ENCODE peak calls at places on chromosomes 12 and 14, in five cellular contexts. I is gastrocnemius medialis, D is fibroblast of villous mesenchyme, A is upper lobe of left lung, X is lower leg skin. J is an unnamed sample.
A peak's percentile ranks its signal among the peaks of the same experiment; 100 is the strongest.

GRCh38 chr12:26274441-26275312 is 79.3 kb downstream of the SSPN start:
- DNase-seq in I (peak; percentile 57), D (peak; percentile 99), A (peak; percentile 91), X (peak; percentile 95), J (peak; percentile 43)

GRCh38 chr14:29028973-29029582 is 262.5 kb downstream of the FOXG1 start:
- DNase-seq in I (no peak), D (peak; percentile 67), A (no peak), X (no peak), J (no peak)

GRCh38 chr12:60138526-60138925 is 542.7 kb downstream of the SLC16A7 start:
- DNase-seq in I (no peak), D (no peak), A (no peak), X (no peak), J (no peak)

GRCh38 chr12:53224268-53224896 is 7.6 kb downstream of the RARG start:
- DNase-seq in I (no peak), D (no peak), A (peak; percentile 44), X (no peak), J (no peak)

GRCh38 chr14:49506650-49507049 is 79.5 kb downstream of the RPS29 start:
- DNase-seq in I (no peak), D (no peak), A (no peak), X (no peak), J (no peak)

GRCh38 chr14:74955229-74955999 is at the start of gene PGF:
- DNase-seq in I (no peak), D (peak; percentile 46), A (peak; percentile 76), X (no peak), J (peak; percentile 50)

GRCh38 chr12:81369175-81369574 is 291.3 kb downstream of the ACSS3 start:
- DNase-seq in I (no peak), D (no peak), A (no peak), X (no peak), J (no peak)

GRCh38 chr12:51898506-51898905 is 8.8 kb upstream of the ACVRL1 start:
- DNase-seq in I (no peak), D (no peak), A (no peak), X (no peak), J (no peak)

GRCh38 chr12:28708918-28709371 is 440.1 kb upstream of the FAR2 start:
- DNase-seq in I (no peak), D (peak; percentile 51), A (no peak), X (no peak), J (no peak)

GRCh38 chr12:2284321-2284813 is 231.6 kb downstream of the CACNA1C start:
- DNase-seq in I (no peak), D (peak; percentile 77), A (no peak), X (peak; percentile 56), J (no peak)

GRCh38 chr14:74401504-74402241 is 24.3 kb downstream of the SYNDIG1L start:
- DNase-seq in I (no peak), D (peak; percentile 3), A (peak; percentile 38), X (peak; percentile 76), J (peak; percentile 74)

GRCh38 chr12:1592444-1593231 is 1.7 kb downstream of the FBXL14 start:
- DNase-seq in I (no peak), D (peak; percentile 61), A (peak; percentile 29), X (no peak), J (peak; percentile 49)

GRCh38 chr14:100074431-100075100 is 9.3 kb downstream of the EVL start:
- DNase-seq in I (no peak), D (no peak), A (no peak), X (peak; percentile 72), J (no peak)

GRCh38 chr12:85016423-85016822 is 19.7 kb downstream of the TSPAN19 start:
- DNase-seq in I (peak; percentile 7), D (peak; percentile 88), A (no peak), X (no peak), J (no peak)

GRCh38 chr12:101501410-101502045 is 26.4 kb downstream of the SPIC start:
- DNase-seq in I (no peak), D (peak; percentile 58), A (no peak), X (no peak), J (no peak)

GRCh38 chr12:88451254-88451653 is 129.0 kb downstream of the KITLG start:
- DNase-seq in I (no peak), D (no peak), A (no peak), X (no peak), J (no peak)

GRCh38 chr12:14514154-14514842 is 53.4 kb downstream of the PLBD1 start:
- DNase-seq in I (no peak), D (peak; percentile 34), A (peak; percentile 63), X (no peak), J (no peak)

GRCh38 chr14:92409069-92409468 is 86.1 kb downstream of the SLC24A4 start:
- DNase-seq in I (no peak), D (peak; percentile 36), A (no peak), X (no peak), J (no peak)

GRCh38 chr12:76711241-76711640 is 52.7 kb upstream of the ZDHHC17 start:
- DNase-seq in I (no peak), D (no peak), A (no peak), X (no peak), J (no peak)

GRCh38 chr12:42666671-42667243 is 77.2 kb upstream of the PRICKLE1 start:
- DNase-seq in I (no peak), D (no peak), A (no peak), X (no peak), J (no peak)

GRCh38 chr12:52867152-52867551 is 18.4 kb upstream of the KRT78 start:
- DNase-seq in I (no peak), D (no peak), A (no peak), X (no peak), J (no peak)

GRCh38 chr12:123363743-123364531 is 710 bp downstream of the SBNO1 start:
- DNase-seq in I (no peak), D (no peak), A (peak; percentile 26), X (peak; percentile 89), J (peak; percentile 46)

GRCh38 chr12:38053655-38054464 is 262.7 kb upstream of the ALG10B start:
- DNase-seq in I (no peak), D (no peak), A (peak; percentile 37), X (no peak), J (no peak)

GRCh38 chr14:65959563-65960024 is 526.6 kb upstream of the CCDC196 start:
- DNase-seq in I (no peak), D (no peak), A (no peak), X (no peak), J (no peak)
- TF ChIP-seq CTCF in I (no peak), D (no peak), A (no peak), X (no peak), J (no peak)

DNA sequence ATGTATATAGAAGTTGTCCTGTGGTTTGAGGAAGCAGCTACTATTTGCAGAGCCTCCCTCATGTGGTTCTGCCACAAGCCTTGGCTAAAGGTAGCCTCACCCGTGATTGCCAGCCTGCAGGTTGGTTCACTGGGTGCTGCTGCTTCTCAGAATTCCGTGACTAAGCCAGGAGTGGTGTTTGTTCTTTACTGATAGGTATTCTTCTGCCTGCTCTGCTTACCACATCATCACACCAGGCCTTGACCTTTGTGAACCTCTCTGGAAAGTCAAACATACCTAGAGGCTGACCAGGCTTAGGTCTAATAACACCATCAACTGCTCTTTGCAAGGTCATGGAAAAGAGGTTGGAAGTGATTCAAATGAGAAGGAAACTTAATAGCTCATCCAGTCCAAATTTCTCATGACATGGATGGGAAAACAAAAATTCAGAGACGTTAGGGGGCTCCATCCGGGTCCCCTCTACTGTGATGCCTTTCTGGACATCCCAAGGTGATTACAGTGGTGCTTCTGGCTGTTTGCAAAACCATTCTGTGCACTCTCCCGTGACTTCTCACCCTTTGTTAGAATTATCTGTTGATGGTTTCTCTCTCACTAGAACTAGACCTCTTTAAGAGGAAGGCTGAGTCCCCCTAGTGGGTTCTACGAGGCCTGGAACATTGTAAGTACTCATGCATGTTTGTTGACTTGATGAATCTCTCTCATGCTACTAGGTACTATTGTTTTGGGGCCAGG is 8.5 kb upstream of the SOCS2 start:
- DNase-seq in I (no peak), D (peak; percentile 48), A (peak; percentile 81), X (no peak), J (no peak)
- TF ChIP-seq CTCF in I (no peak), D (peak; percentile 45), A (no peak), X (no peak), J (no peak)

DNA sequence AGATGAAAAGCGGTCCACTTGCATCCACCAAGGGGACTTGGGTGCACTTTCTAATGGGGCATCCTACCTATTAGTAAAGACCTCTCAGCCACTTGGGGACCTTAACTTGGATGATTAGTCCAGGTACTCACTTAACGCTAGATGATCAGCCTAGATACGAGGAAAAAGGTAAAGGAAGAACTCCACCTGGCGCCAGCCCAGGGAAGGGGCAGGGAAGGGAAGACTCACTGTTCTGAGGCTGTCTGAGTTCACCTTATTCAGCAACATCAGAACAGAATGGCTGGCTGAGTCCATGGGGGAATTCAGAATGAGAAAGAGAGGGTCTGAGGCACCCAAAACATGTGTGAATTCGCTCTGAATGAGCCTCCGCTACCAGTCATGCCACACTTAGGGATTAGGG is 7.1 kb downstream of the IL22 start:
- DNase-seq in I (no peak), D (no peak), A (no peak), X (no peak), J (no peak)
- TF ChIP-seq CTCF in I (no peak), D (no peak), A (no peak), X (no peak), J (no peak)

GRCh38 chr14:101563654-101564443 is 2.6 kb downstream of the DIO3 start:
- DNase-seq in I (no peak), D (no peak), A (no peak), X (no peak), J (no peak)

GRCh38 chr14:101563352-101563653 is 2.0 kb downstream of the DIO3 start:
- DNase-seq in I (no peak), D (no peak), A (no peak), X (no peak), J (no peak)

GRCh38 chr14:101564444-101564776 is 3.1 kb downstream of the DIO3 start:
- DNase-seq in I (no peak), D (no peak), A (no peak), X (no peak), J (no peak)

GRCh38 chr14:101567252-101567651 is 6.0 kb downstream of the DIO3 start:
- DNase-seq in I (no peak), D (no peak), A (no peak), X (no peak), J (no peak)

GRCh38 chr14:101564819-101565698 is 3.8 kb downstream of the DIO3 start:
- DNase-seq in I (no peak), D (no peak), A (no peak), X (no peak), J (no peak)
- TF ChIP-seq CTCF in I (no peak), D (no peak), A (no peak), X (no peak), J (no peak)

J was measured in activated B cell treated with CpG ODN at 0.5 μM for 24 hours.